ENCODE peak calls at places on chromosomes 13 and 19, in five cellular contexts. O is RWPE2, W is B cell, D is glutamatergic neuron, I is spleen. S is an unnamed sample.

GRCh38 chr13:96252903-96253302 is 163.0 kb downstream of the HS6ST3 start:
- DNase-seq in W (no peak), I (no peak), O (no peak), D (no peak), S (no peak)

GRCh38 chr19:39731685-39732084 is 6.1 kb downstream of the CLC start:
- DNase-seq in O (no peak), I (no peak), W (no peak), D (no peak), S (no peak)

GRCh38 chr13:109271555-109271954 is 514.8 kb downstream of the IRS2 start:
- DNase-seq in W (no peak), I (no peak), D (no peak), O (no peak), S (no peak)

GRCh38 chr13:42333613-42334328 is 61.8 kb downstream of the AKAP11 start:
- DNase-seq in O (no peak), W (no peak), I (no peak), D (no peak), S (peak; percentile 7)

GRCh38 chr13:20711301-20712044 is 8.0 kb downstream of the IL17D start:
- DNase-seq in D (no peak), I (no peak), W (no peak), O (no peak), S (no peak)

GRCh38 chr19:40974633-40975037 is 16.4 kb upstream of the CYP2B6 start:
- DNase-seq in O (no peak), I (peak; percentile 85), D (peak; percentile 75), W (peak; percentile 77), S (peak; percentile 74)

GRCh38 chr13:91133941-91134772 is 213.3 kb upstream of the MIR17HG start:
- DNase-seq in D (peak; percentile 31), O (no peak), I (no peak), W (peak; percentile 48), S (peak; percentile 41)

GRCh38 chr13:26601669-26602068 is 44.2 kb downstream of the WASF3 start:
- DNase-seq in W (no peak), D (no peak), O (no peak), I (no peak), S (no peak)

GRCh38 chr13:27821566-27821965 is 29.3 kb downstream of the GSX1 start:
- DNase-seq in O (no peak), I (no peak), D (no peak), W (no peak), S (no peak)

GRCh38 chr19:46555684-46556083 is 45.4 kb upstream of the CALM3 start:
- DNase-seq in W (no peak), O (no peak), I (no peak), D (no peak), S (no peak)

GRCh38 chr19:55451522-55452380 is 8.7 kb upstream of the SHISA7 start:
- DNase-seq in I (no peak), O (peak; percentile 62), D (peak; percentile 51), W (no peak), S (no peak)

GRCh38 chr13:113654591-113655357 is 3.2 kb downstream of the ATP4B start:
- DNase-seq in W (no peak), D (peak; percentile 10), O (peak; percentile 54), I (peak; percentile 69), S (no peak)

GRCh38 chr19:1133471-1133929 is 29.7 kb downstream of the GPX4 start:
- DNase-seq in I (no peak), D (no peak), O (no peak), W (peak; percentile 84), S (no peak)

GRCh38 chr13:19069684-19070397 is 111.8 kb downstream of the TUBA3C start:
- DNase-seq in O (no peak), I (no peak), W (no peak), D (no peak), S (no peak)

GRCh38 chr19:1690570-1691307 is 38.3 kb upstream of the TCF3 start:
- DNase-seq in I (no peak), O (no peak), D (no peak), W (peak; percentile 55), S (no peak)

GRCh38 chr19:35352448-35353304 is 5.0 kb downstream of the FFAR1 start:
- DNase-seq in W (peak; percentile 79), I (peak; percentile 90), D (peak; percentile 68), O (no peak), S (peak; percentile 75)

GRCh38 chr13:32902898-32903297 is 113.3 kb upstream of the KL start:
- DNase-seq in O (no peak), I (no peak), W (no peak), D (no peak), S (no peak)

GRCh38 chr19:41995959-41996797 is 2.1 kb upstream of the ATP1A3 start:
- DNase-seq in W (no peak), I (no peak), D (peak; percentile 88), O (no peak), S (no peak)

GRCh38 chr13:102805680-102806079 is 6.8 kb downstream of the BIVM start:
- DNase-seq in O (no peak), D (no peak), W (no peak), I (no peak), S (no peak)

GRCh38 chr19:28406237-28406596 is 806.7 kb downstream of the UQCRFS1 start:
- DNase-seq in D (no peak), W (no peak), I (no peak), O (no peak), S (no peak)

GRCh38 chr19:1718382-1719315 is 34.7 kb upstream of the ONECUT3 start:
- DNase-seq in O (no peak), W (no peak), I (no peak), D (no peak), S (no peak)

GRCh38 chr19:43636121-43636683 is 3.4 kb downstream of the CADM4 start:
- DNase-seq in D (no peak), I (no peak), O (no peak), W (no peak), S (no peak)

GRCh38 chr19:7681336-7682174 is 922 bp downstream of the TRAPPC5 start:
- DNase-seq in I (peak; percentile 94), D (peak; percentile 86), W (peak; percentile 89), O (no peak), S (peak; percentile 75)
- TF ChIP-seq CTCF in I (peak; percentile 79), D (no peak), W (peak; percentile 67), O (peak; percentile 47), S (peak; percentile 16)

DNA sequence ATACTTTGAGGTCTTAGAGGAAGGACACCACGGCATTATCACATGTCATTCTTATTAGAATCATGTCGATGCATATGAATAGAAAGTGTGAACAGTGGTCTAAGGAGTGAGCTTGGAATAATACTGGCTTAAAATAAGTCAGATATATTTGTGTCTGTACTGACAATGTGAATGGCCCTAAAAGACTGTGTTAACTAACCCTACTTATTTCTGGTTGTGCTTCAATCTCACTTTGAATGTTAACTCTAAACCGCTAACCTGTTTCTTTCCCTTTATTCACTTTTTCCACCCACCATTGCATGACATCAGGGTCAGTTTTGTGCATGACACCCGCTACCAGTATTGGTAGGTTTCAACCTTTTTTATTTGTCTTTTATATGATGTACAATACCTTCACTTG is 69.1 kb upstream of the RAP2A start:
- DNase-seq in W (no peak), D (no peak), O (no peak), I (no peak), S (no peak)
- TF ChIP-seq CTCF in W (no peak), D (no peak), O (no peak), I (no peak), S (no peak)

GRCh38 chr19:11379857-11380350 is 4.2 kb downstream of the EPOR start:
- DNase-seq in W (no peak), D (no peak), O (no peak), I (no peak), S (no peak)

GRCh38 chr19:11383706-11384048 is 437 bp downstream of the EPOR start:
- DNase-seq in W (no peak), I (no peak), O (no peak), D (no peak), S (no peak)

GRCh38 chr19:11382898-11383705 is 1.0 kb downstream of the EPOR start:
- DNase-seq in O (peak; percentile 67), W (peak; percentile 56), D (peak; percentile 74), I (peak; percentile 91), S (peak; percentile 73)

GRCh38 chr19:11380653-11381534 is 3.2 kb downstream of the EPOR start:
- DNase-seq in I (peak; percentile 98), O (peak; percentile 97), D (peak; percentile 93), W (peak; percentile 97), S (peak; percentile 90)

GRCh38 chr19:11381535-11382369 is 2.4 kb downstream of the EPOR start:
- DNase-seq in D (peak; percentile 77), I (peak; percentile 95), W (peak; percentile 81), O (peak; percentile 98), S (peak; percentile 65)
- TF ChIP-seq CTCF in D (no peak), I (no peak), W (no peak), O (no peak), S (no peak)

GRCh38 chr13:59261928-59262488 is 901.7 kb downstream of the DIAPH3 start:
- DNase-seq in O (no peak), W (no peak), D (no peak), I (no peak), S (peak; percentile 8)
- TF ChIP-seq CTCF in O (peak; percentile 8), W (no peak), D (peak; percentile 40), I (no peak), S (peak; percentile 27)

DNA sequence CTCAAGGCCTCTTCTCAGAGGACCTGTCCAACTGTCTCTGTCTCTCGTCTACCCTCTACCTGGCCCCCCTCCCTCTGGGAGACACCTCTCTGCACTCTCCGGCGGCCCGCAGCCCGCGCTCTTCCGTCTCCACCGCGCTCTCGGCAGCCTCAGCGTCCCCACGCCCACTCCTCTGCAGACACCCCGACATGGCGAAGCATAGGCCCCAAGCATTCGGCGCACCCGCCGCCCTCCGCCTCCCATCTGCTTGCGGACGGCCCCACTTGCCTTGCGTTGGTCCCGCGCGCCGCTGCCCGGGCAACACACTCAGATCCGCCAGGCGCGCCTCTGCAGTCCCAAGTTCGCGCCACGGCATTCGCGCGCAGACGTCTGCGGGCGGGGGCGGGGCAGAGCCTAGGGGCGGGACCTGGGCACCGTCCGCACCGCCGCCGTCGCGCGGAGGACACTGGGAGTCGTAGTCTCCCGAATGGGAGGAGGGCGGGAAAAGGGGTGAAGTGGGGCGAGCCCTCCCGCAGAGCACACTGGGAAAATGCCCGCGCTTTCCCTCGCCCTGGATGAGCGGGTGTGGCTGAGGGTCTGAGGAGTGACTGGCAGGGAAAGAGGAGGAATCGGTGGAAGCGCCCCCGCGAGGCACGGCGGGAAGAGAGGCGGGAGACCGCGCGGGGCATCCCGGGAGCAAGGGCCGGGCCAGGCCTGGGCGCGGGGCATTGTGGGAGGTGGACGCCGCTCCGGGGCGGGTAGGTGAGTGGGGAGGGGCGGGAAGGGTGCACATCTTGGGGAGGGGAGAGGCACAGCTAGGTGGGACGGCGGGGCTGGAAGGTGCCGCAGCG is at the start of the genes LIG1 and ZSWIM9:
- DNase-seq in O (peak; percentile 93), W (peak; percentile 89), D (peak; percentile 95), I (peak; percentile 98), S (peak; percentile 87)
- TF ChIP-seq CTCF in O (no peak), W (no peak), D (no peak), I (peak; percentile 43), S (no peak)

DNA sequence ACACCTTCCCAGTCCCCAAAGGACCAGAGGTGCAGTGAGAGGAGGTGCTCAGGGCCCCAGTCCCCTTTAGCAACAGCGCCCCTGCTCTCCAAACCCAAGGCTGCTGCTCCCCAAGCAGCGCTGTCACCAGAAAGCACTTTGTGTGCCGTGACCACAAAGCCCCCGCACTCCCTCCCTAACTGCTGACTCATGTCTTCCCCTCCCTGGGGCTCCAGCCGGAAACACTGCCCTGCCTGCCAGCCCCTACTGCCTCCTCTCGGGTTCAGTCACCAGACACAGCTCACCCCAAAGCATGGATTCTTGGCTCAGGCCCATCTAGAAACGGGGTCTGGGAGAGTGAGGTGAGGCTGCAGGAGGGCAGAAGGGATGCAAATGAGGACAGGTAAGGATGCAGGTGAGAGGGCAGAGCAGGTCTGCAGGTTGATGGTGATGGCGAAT is 4.9 kb upstream of the TNFSF14 start:
- DNase-seq in W (peak; percentile 67), I (peak; percentile 93), D (no peak), O (no peak), S (no peak)
- TF ChIP-seq CTCF in W (no peak), I (peak; percentile 36), D (no peak), O (no peak), S (no peak)